ENCODE peak calls at places on chromosomes 7 and 10, in five cellular contexts. W is activated CD8-positive, alpha-beta memory T cell treated with anti-CD3 and anti-CD28 coated beads for 24 hours; J is T-cell; Y is activated T-helper 1 cell treated with anti-CD3 and anti-CD28 coated beads, Interleukin-12 subunit alpha, Interleukin-12 subunit beta, Interleukin-2, Interleukin-4 antibody, amounts not matched to agents 30 ng/mL and 10 ng/mL and 1 ng/mL, durations not matched to agents 14 hours and 24 hours and 36 hours; H is astrocyte of the hippocampus. C is an unnamed sample.

GRCh38 chr7:1823376-1824150 is 153.5 kb downstream of the ELFN1 start:
- DNase-seq in W (no peak), J (no peak), Y (no peak), H (no peak), C (no peak)

GRCh38 chr7:46847126-46847525 is 734.8 kb downstream of the TNS3 start:
- DNase-seq in W (no peak), J (no peak), Y (no peak), H (no peak), C (no peak)

GRCh38 chr10:79390551-79391229 is 43.4 kb downstream of the PPIF start:
- DNase-seq in W (peak), J (no peak), Y (no peak), H (no peak), C (peak)

GRCh38 chr10:26697163-26697921 is at the start of gene PDSS1:
- DNase-seq in W (peak), J (peak), Y (peak), H (peak), C (peak)

GRCh38 chr10:71342850-71343773 is 24.1 kb downstream of the SLC29A3 start:
- DNase-seq in W (no peak), J (no peak), Y (no peak), H (no peak), C (no peak)

GRCh38 chr10:44066856-44067255 is 318.0 kb downstream of the CXCL12 start:
- DNase-seq in W (no peak), J (no peak), Y (no peak), H (no peak), C (no peak)

GRCh38 chr7:33841658-33842057 is 63.7 kb upstream of the BMPER start:
- DNase-seq in W (no peak), J (no peak), Y (no peak), H (no peak), C (no peak)

GRCh38 chr10:63266337-63267327 is 133.5 kb downstream of the NRBF2 start:
- DNase-seq in W (no peak), J (no peak), Y (no peak), H (peak), C (no peak)

GRCh38 chr10:75401569-75402485 is at the start of gene ZNF503:
- DNase-seq in W (peak), J (no peak), Y (no peak), H (peak), C (peak)

GRCh38 chr10:97319671-97320479 is 804 bp downstream of the FRAT1 start:
- DNase-seq in W (peak), J (peak), Y (peak), H (peak), C (peak)